ENCODE peak calls at places on chromosomes 16 and 17, in four cellular contexts. H, B, Z and G are unnamed samples.

GRCh38 chr17:79463421-79464309 is 147.2 kb downstream of the RBFOX3 start:
- DNase-seq in H (no peak), Z (no peak), B (no peak), G (no peak)

GRCh38 chr17:81885869-81886548 is 5.4 kb downstream of the ALYREF start:
- DNase-seq in B (peak; percentile 55), Z (no peak), H (no peak), G (peak; percentile 93)

GRCh38 chr16:87524407-87524806 is 31.6 kb upstream of the ZCCHC14 start:
- DNase-seq in Z (no peak), B (no peak), H (no peak), G (no peak)

GRCh38 chr17:42118545-42118944 is 2.6 kb downstream of the KAT2A start:
- DNase-seq in Z (no peak), H (peak; percentile 21), B (no peak), G (no peak)

GRCh38 chr17:8322078-8322477 is 12.0 kb downstream of the ARHGEF15 start:
- DNase-seq in Z (no peak), H (no peak), B (no peak), G (no peak)

GRCh38 chr17:20313891-20314290 is 153.4 kb downstream of the LGALS9B start:
- DNase-seq in Z (no peak), B (no peak), H (no peak), G (no peak)

GRCh38 chr17:13600475-13601316 is 1.0 kb downstream of the HS3ST3A1 start:
- DNase-seq in B (no peak), Z (no peak), H (no peak), G (no peak)

GRCh38 chr17:38403491-38403890 is 24.8 kb upstream of the ARHGAP23 start:
- DNase-seq in Z (no peak), H (no peak), B (no peak), G (no peak)

GRCh38 chr17:17044846-17045561 is 2.7 kb downstream of the MPRIP start:
- DNase-seq in B (peak; percentile 79), H (peak; percentile 48), Z (no peak), G (peak; percentile 79)

GRCh38 chr17:10616502-10617119 is 40.5 kb downstream of the MYH3 start:
- DNase-seq in Z (peak; percentile 89), H (peak; percentile 67), B (peak; percentile 16), G (peak; percentile 81)

GRCh38 chr17:80446645-80447405 is 29.6 kb downstream of the NPTX1 start:
- DNase-seq in B (no peak), H (peak; percentile 15), Z (no peak), G (peak; percentile 28)

GRCh38 chr17:72782985-72783701 is 309.3 kb downstream of the SLC39A11 start:
- DNase-seq in H (no peak), B (no peak), Z (no peak), G (no peak)

GRCh38 chr16:68072038-68072695 is 13.0 kb upstream of the NFATC3 start:
- DNase-seq in H (peak; percentile 92), B (no peak), Z (no peak), G (peak; percentile 70)

GRCh38 chr16:59543641-59544040 is 809.5 kb upstream of the GOT2 start:
- DNase-seq in H (peak; percentile 85), Z (no peak), B (peak; percentile 93), G (peak; percentile 78)

GRCh38 chr16:14286381-14287230 is 215.5 kb downstream of the MRTFB start:
- DNase-seq in H (no peak), B (no peak), Z (no peak), G (no peak)

GRCh38 chr17:79946352-79947231 is 89.1 kb downstream of the TBC1D16 start:
- DNase-seq in H (no peak), Z (no peak), B (no peak), G (no peak)

GRCh38 chr16:14181371-14182050 is 110.4 kb downstream of the MRTFB start:
- DNase-seq in B (peak; percentile 82), H (peak; percentile 73), Z (no peak), G (peak; percentile 86)

GRCh38 chr17:7018331-7018964 is 4.4 kb upstream of the BCL6B start:
- DNase-seq in H (no peak), B (no peak), Z (no peak), G (no peak)

GRCh38 chr17:31493656-31494155 is 102.2 kb downstream of the RAB11FIP4 start:
- DNase-seq in Z (no peak), H (no peak), B (no peak), G (no peak)

GRCh38 chr17:63042443-63042842 is 76.4 kb downstream of the TANC2 start:
- DNase-seq in Z (no peak), B (peak; percentile 30), H (no peak), G (no peak)

GRCh38 chr17:47239663-47240374 is 13.8 kb upstream of the ITGB3 start:
- DNase-seq in H (peak; percentile 96), B (peak; percentile 96), Z (no peak), G (peak; percentile 100)

GRCh38 chr16:19809121-19809635 is 75.5 kb downstream of the GPRC5B start:
- DNase-seq in Z (no peak), H (peak; percentile 68), B (peak; percentile 56), G (peak; percentile 82)

GRCh38 chr16:71424626-71425025 is 17.2 kb downstream of the TLE7 start:
- DNase-seq in Z (no peak), H (no peak), B (no peak), G (no peak)

GRCh38 chr17:4854181-4854681 is 21.1 kb downstream of the MINK1 start:
- DNase-seq in B (peak; percentile 44), Z (no peak), H (peak; percentile 98), G (peak; percentile 5)

GRCh38 chr16:57619606-57620315 is 8.7 kb upstream of the ADGRG1 start:
- DNase-seq in H (peak; percentile 91), Z (no peak), B (no peak), G (peak; percentile 61)

GRCh38 chr17:77769215-77769614 is 189.3 kb upstream of the TNRC6C start:
- DNase-seq in H (no peak), Z (no peak), B (peak; percentile 25), G (peak; percentile 26)

GRCh38 chr16:50665128-50665878 is 15.8 kb downstream of the SNX20 start:
- DNase-seq in Z (peak; percentile 41), B (peak; percentile 19), H (peak; percentile 53), G (peak; percentile 79)

GRCh38 chr17:69325518-69326301 is 1.2 kb downstream of the ABCA5 start:
- DNase-seq in Z (no peak), B (no peak), H (no peak), G (peak; percentile 55)

GRCh38 chr17:69452664-69453260 is 38.3 kb downstream of the MAP2K6 start:
- DNase-seq in H (no peak), B (no peak), Z (no peak), G (no peak)

GRCh38 chr16:64225036-64225435 is 896.8 kb downstream of the CDH11 start:
- DNase-seq in H (no peak), B (no peak), Z (no peak), G (no peak)
- H2AFZ ChIP-seq in H (no peak overlapping the region), B (no peak overlapping the region), Z (no peak overlapping the region), G (no peak overlapping the region)

GRCh38 chr16:84600343-84601229 is 17.3 kb downstream of the COTL1 start:
- DNase-seq in Z (no peak), B (no peak), H (no peak), G (no peak)
- H2AFZ ChIP-seq in Z (no peak overlapping the region), B (no peak overlapping the region), H (no peak overlapping the region), G (no peak overlapping the region)

DNA sequence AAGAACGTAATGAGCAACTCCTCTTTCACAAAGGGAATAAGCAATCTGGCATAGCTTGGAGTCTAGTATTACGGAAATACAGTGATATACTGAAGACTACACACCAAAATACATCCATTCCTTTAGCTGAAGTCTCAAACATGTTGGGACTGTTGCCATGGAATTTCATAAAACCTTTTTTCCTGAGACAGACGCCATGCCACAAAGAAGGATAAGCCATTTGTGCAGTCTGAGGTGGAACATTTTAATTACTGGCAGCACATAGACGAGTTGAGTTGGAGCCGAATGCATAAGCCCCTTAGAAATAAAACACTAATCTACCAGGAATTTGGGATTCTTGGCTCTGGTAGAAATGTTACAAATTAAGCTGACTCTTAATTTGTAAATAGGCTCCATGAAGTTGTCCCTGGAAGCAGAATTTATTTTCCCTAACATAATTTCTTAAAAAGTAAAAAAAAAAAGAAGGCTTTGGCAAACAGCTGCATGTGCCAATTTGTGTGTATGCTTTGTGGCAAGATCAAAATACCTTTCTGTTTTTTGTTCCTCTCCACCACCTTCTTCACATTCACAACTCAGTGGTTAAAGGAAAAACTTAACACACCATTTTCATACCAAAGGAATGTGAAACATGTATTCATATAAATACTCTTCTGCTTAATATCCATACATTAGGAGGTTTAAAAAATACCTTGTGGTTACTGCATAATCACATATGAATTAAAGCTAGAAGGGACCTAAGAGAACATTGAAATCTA is 25.5 kb downstream of the GRB7 start:
- DNase-seq in B (peak; percentile 64), Z (no peak), H (peak; percentile 24), G (peak; percentile 22)
- H2AFZ ChIP-seq in B (no peak overlapping the region), Z (peak overlapping the region; percentile 23), H (no peak overlapping the region), G (no peak overlapping the region)

GRCh38 chr17:30234296-30234695 is 1.2 kb downstream of the SLC6A4 start:
- DNase-seq in H (no peak), B (no peak), Z (no peak), G (no peak)

GRCh38 chr17:30236297-30236624 is 764 bp upstream of the SLC6A4 start:
- DNase-seq in B (no peak), Z (no peak), H (no peak), G (no peak)

GRCh38 chr17:30236807-30237206 is 1.3 kb upstream of the SLC6A4 start:
- DNase-seq in Z (peak; percentile 19), H (peak; percentile 30), B (peak; percentile 8), G (peak; percentile 39)

GRCh38 chr17:30234954-30235353 is 543 bp downstream of the SLC6A4 start:
- DNase-seq in B (no peak), Z (no peak), H (no peak), G (no peak)

GRCh38 chr17:30235386-30236296 is at the start of gene SLC6A4:
- DNase-seq in H (peak; percentile 18), Z (no peak), B (no peak), G (no peak)
- H2AFZ ChIP-seq in H (peak within 1 kb of the TSS; percentile 56), Z (peak within 1 kb of the TSS; percentile 82), B (peak within 1 kb of the TSS; percentile 49), G (peak within 1 kb of the TSS; percentile 54)

GRCh38 chr16:66460703-66461102 is 33.6 kb downstream of the BEAN1 start:
- DNase-seq in Z (no peak), H (no peak), B (no peak), G (no peak)

GRCh38 chr16:66457888-66458287 is 30.8 kb downstream of the BEAN1 start:
- DNase-seq in Z (no peak), B (peak; percentile 37), H (peak; percentile 37), G (peak; percentile 50)

GRCh38 chr16:66459878-66460277 is 32.8 kb downstream of the BEAN1 start:
- DNase-seq in H (no peak), B (peak; percentile 7), Z (no peak), G (no peak)

GRCh38 chr16:66458292-66458691 is 31.2 kb downstream of the BEAN1 start:
- DNase-seq in Z (no peak), B (no peak), H (no peak), G (no peak)

GRCh38 chr16:66458853-66459252 is 31.8 kb downstream of the BEAN1 start:
- DNase-seq in Z (no peak), H (no peak), B (no peak), G (no peak)
- H2AFZ ChIP-seq in Z (no peak overlapping the region), H (no peak overlapping the region), B (no peak overlapping the region), G (no peak overlapping the region)

GRCh38 chr16:4701791-4702465 is 8.6 kb downstream of the NUDT16L1 start:
- DNase-seq in Z (no peak), H (no peak), B (no peak), G (no peak)

GRCh38 chr16:4700380-4700996 is 7.1 kb downstream of the NUDT16L1 start:
- DNase-seq in B (no peak), Z (no peak), H (peak; percentile 73), G (no peak)

GRCh38 chr16:4702466-4702808 is 9.1 kb downstream of the NUDT16L1 start:
- DNase-seq in Z (no peak), H (no peak), B (no peak), G (no peak)

GRCh38 chr16:4699030-4699556 is 5.7 kb downstream of the NUDT16L1 start:
- DNase-seq in Z (no peak), H (no peak), B (no peak), G (no peak)

GRCh38 chr16:4700997-4701743 is 7.8 kb downstream of the NUDT16L1 start:
- DNase-seq in B (no peak), H (no peak), Z (no peak), G (no peak)
- H2AFZ ChIP-seq in B (no peak overlapping the region), H (no peak overlapping the region), Z (no peak overlapping the region), G (no peak overlapping the region)